ENCODE peak calls at places on chromosome 19, in four cellular contexts. H, Z, Y and N are unnamed samples.

GRCh38 chr19:18291590-18292459 is 10.4 kb upstream of the JUND start:
- DNase-seq in H (no peak), Z (peak), Y (no peak), N (peak)

GRCh38 chr19:48043675-48044258 is at the start of gene CABP5:
- DNase-seq in H (no peak), Z (no peak), Y (no peak), N (no peak)

GRCh38 chr19:48405010-48405659 is 11.7 kb downstream of the GRIN2D start:
- DNase-seq in H (no peak), Z (no peak), Y (no peak), N (no peak)

GRCh38 chr19:39563408-39563807 is 23.4 kb upstream of the EID2 start:
- DNase-seq in H (peak), Z (no peak), Y (no peak), N (peak)

GRCh38 chr19:30253581-30253996 is 118.6 kb upstream of the ZNF536 start:
- DNase-seq in H (no peak), Z (no peak), Y (no peak), N (no peak)

GRCh38 chr19:17210296-17210695 is 4.9 kb upstream of the USE1 start:
- DNase-seq in H (no peak), Z (no peak), Y (no peak), N (no peak)

GRCh38 chr19:10432736-10433130 is 12.4 kb downstream of the PDE4A start:
- DNase-seq in H (no peak), Z (no peak), Y (no peak), N (no peak)

GRCh38 chr19:44912854-44913253 is 1.6 kb upstream of the APOC1 start:
- DNase-seq in H (no peak), Z (no peak), Y (no peak), N (no peak)

GRCh38 chr19:11373166-11373884 is 1.1 kb upstream of the SWSAP1 start:
- DNase-seq in H (no peak), Z (no peak), Y (peak), N (peak)

GRCh38 chr19:30425885-30426838 is 54.0 kb downstream of the ZNF536 start:
- DNase-seq in H (no peak), Z (no peak), Y (no peak), N (no peak)

GRCh38 chr19:48405850-48406249 is 12.4 kb downstream of the GRIN2D start:
- DNase-seq in H (no peak), Z (no peak), Y (no peak), N (no peak)

GRCh38 chr19:49338023-49338677 is 2.9 kb downstream of the CD37 start:
- DNase-seq in H (no peak), Z (no peak), Y (no peak), N (no peak)

GRCh38 chr19:38061294-38061693 is 154.3 kb downstream of the SIPA1L3 start:
- DNase-seq in H (no peak), Z (peak), Y (no peak), N (peak)

GRCh38 chr19:54633401-54633800 is 3.1 kb downstream of the LILRB1 start:
- DNase-seq in H (no peak), Z (no peak), Y (no peak), N (no peak)

GRCh38 chr19:36152886-36153525 is 759 bp upstream of the COX7A1 start:
- DNase-seq in H (no peak), Z (no peak), Y (no peak), N (no peak)

GRCh38 chr19:1172353-1173159 is 1.5 kb downstream of the SBNO2 start:
- DNase-seq in H (no peak), Z (peak), Y (no peak), N (peak)

GRCh38 chr19:21586341-21587116 is 81.1 kb downstream of the ZNF429 start:
- DNase-seq in H (no peak), Z (no peak), Y (no peak), N (no peak)

GRCh38 chr19:34972163-34972705 is 8.2 kb upstream of the ZNF792 start:
- DNase-seq in H (no peak), Z (no peak), Y (no peak), N (no peak)

GRCh38 chr19:34504273-34504808 is 22.8 kb downstream of the WTIP start:
- DNase-seq in H (no peak), Z (no peak), Y (no peak), N (no peak)

GRCh38 chr19:40443930-40444180 is 280 bp downstream of the SERTAD3 start:
- DNase-seq in H (no peak), Z (no peak), Y (peak), N (no peak)

GRCh38 chr19:36266375-36266961 is 51.6 kb downstream of the ZNF146 start:
- DNase-seq in H (no peak), Z (no peak), Y (no peak), N (no peak)

GRCh38 chr19:47435883-47436417 is 16.6 kb upstream of the MEIS3 start:
- DNase-seq in H (no peak), Z (no peak), Y (no peak), N (no peak)

GRCh38 chr19:2994588-2995131 is 17.3 kb downstream of the TLE6 start:
- DNase-seq in H (no peak), Z (no peak), Y (no peak), N (no peak)

GRCh38 chr19:10086904-10087256 is 763 bp downstream of the SHFL start:
- DNase-seq in H (no peak), Z (peak), Y (no peak), N (no peak)

GRCh38 chr19:47573076-47574026 is at the start of gene ZNF541:
- DNase-seq in H (no peak), Z (no peak), Y (no peak), N (peak)

GRCh38 chr19:58304748-58305064 is 471 bp upstream of the ERVK3-1 start:
- DNase-seq in H (no peak), Z (no peak), Y (no peak), N (no peak)

GRCh38 chr19:45777395-45777961 is 4.8 kb downstream of the DMPK start:
- DNase-seq in H (no peak), Z (no peak), Y (no peak), N (no peak)

GRCh38 chr19:17026706-17027427 is at the start of gene CPAMD8:
- DNase-seq in H (no peak), Z (no peak), Y (peak), N (no peak)

GRCh38 chr19:39038098-39038497 is 5.7 kb upstream of the FBXO27 start:
- DNase-seq in H (peak), Z (peak), Y (peak), N (no peak)

GRCh38 chr19:35943542-35944301 is 7.5 kb downstream of the LRFN3 start:
- DNase-seq in H (no peak), Z (no peak), Y (no peak), N (no peak)

GRCh38 chr19:15893498-15893897 is 4.4 kb downstream of the CYP4F2 start:
- DNase-seq in H (no peak), Z (no peak), Y (no peak), N (no peak)

GRCh38 chr19:18735752-18736151 is 52.3 kb downstream of the CRTC1 start:
- DNase-seq in H (no peak), Z (no peak), Y (no peak), N (no peak)

GRCh38 chr19:42467437-42467760 is 24.7 kb upstream of the CXCL17 start:
- DNase-seq in H (no peak), Z (no peak), Y (no peak), N (no peak)

GRCh38 chr19:42471554-42472249 is 29.0 kb upstream of the CXCL17 start:
- DNase-seq in H (no peak), Z (peak), Y (no peak), N (no peak)

GRCh38 chr19:42466521-42467436 is 24.0 kb upstream of the CXCL17 start:
- DNase-seq in H (no peak), Z (peak), Y (no peak), N (no peak)

GRCh38 chr19:42468273-42468796 is 25.6 kb upstream of the CXCL17 start:
- DNase-seq in H (peak), Z (peak), Y (no peak), N (peak)

DNA sequence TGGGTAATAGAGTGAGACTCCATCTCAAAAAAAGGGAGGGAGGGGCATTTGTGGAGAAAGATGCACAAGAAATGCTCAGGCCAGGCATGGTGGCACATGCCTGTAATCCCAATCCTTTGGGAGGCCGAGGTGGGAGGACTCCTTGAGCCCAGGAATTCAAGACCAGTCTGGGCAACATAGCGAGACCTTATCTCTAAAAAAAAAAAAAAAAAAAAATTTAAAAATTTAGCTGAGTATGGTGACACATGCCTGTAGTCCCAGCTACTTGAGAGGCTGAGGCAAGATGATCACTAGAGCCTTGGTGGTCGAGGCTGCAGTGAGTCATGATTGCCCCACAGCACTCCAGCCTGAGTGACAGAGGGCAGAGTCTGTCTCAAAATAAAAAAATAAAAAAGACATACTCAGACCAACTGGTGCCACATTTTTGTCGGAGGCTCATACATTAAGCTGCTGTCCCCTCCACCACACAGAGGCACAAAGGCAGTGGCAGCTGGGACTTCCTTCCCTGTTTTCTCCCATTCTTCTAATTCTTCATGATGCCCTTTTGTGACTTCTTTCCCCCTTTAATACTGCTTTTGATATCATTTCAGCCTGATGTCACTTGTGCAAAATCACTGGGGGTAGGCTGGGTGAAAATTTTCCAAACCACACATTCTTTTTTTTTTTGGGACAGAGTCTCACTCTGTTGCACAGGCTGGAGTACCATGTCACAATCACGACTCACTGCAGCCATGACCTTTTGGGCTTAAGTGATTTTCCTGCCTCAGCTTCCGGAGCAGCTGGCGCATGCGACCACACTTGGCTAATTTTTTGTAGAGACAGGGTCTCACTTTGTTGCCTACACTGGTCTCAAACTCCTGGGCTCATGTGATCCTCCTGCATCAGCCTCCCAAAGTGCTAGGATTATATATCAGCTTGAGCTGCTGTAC is 26.8 kb upstream of the CXCL17 start:
- DNase-seq in H (no peak), Z (peak), Y (no peak), N (no peak)
- H3K9ac ChIP-seq in H (no peak), Z (no peak), Y (no peak), N (no peak)

GRCh38 chr19:43675906-43676305 is 5.9 kb upstream of the PLAUR start:
- DNase-seq in H (no peak), Z (no peak), Y (no peak), N (no peak)
- H3K9ac ChIP-seq in H (peak), Z (peak), Y (no peak), N (peak)

GRCh38 chr19:7502552-7502951 is 13.4 kb upstream of the ZNF358 start:
- DNase-seq in H (no peak), Z (no peak), Y (no peak), N (no peak)

GRCh38 chr19:7504684-7505083 is 11.2 kb upstream of the ZNF358 start:
- DNase-seq in H (no peak), Z (no peak), Y (no peak), N (no peak)

GRCh38 chr19:7497292-7497691 is 8.5 kb upstream of the PEX11G start:
- DNase-seq in H (no peak), Z (peak), Y (no peak), N (no peak)

GRCh38 chr19:7505288-7505681 is 10.6 kb upstream of the ZNF358 start:
- DNase-seq in H (no peak), Z (no peak), Y (no peak), N (no peak)

GRCh38 chr19:7500811-7501450 is 12.1 kb upstream of the PEX11G start:
- DNase-seq in H (peak), Z (peak), Y (peak), N (peak)
- H3K9ac ChIP-seq in H (peak), Z (no peak), Y (peak), N (no peak)

GRCh38 chr19:4067396-4068057 is 828 bp upstream of the ZBTB7A start:
- DNase-seq in H (no peak), Z (peak), Y (no peak), N (no peak)
- H3K9ac ChIP-seq in H (peak), Z (peak), Y (peak), N (peak)